ENCODE peak calls at places on chromosomes 3 and 15, in six cellular contexts. C, Z, W, J, P and A are unnamed samples.

GRCh38 chr3:114120211-114120610 is 58.6 kb downstream of the DRD3 start:
- DNase-seq in C (no peak), Z (no peak), W (no peak), J (no peak), P (no peak), A (no peak)

GRCh38 chr3:107681385-107681784 is 158.6 kb downstream of the BBX start:
- DNase-seq in C (no peak), Z (no peak), W (no peak), J (no peak), P (no peak), A (no peak)

GRCh38 chr3:183212565-183212964 is 40.5 kb upstream of the B3GNT5 start:
- DNase-seq in C (no peak), Z (peak), W (no peak), J (no peak), P (no peak), A (peak)

GRCh38 chr3:47356201-47356600 is 24.6 kb upstream of the PTPN23 start:
- DNase-seq in C (no peak), Z (no peak), W (no peak), J (no peak), P (no peak), A (no peak)

GRCh38 chr3:149020196-149020838 is 29.0 kb downstream of the GYG1 start:
- DNase-seq in C (no peak), Z (no peak), W (no peak), J (no peak), P (no peak), A (peak)

GRCh38 chr3:9396301-9396631 is 1.1 kb upstream of the SETD5 start:
- DNase-seq in C (peak), Z (peak), W (peak), J (no peak), P (peak), A (peak)

GRCh38 chr15:91865903-91866302 is 12.4 kb downstream of the SLCO3A1 start:
- DNase-seq in C (no peak), Z (no peak), W (no peak), J (no peak), P (no peak), A (no peak)

GRCh38 chr3:108305484-108306172 is 9.3 kb downstream of the HHLA2 start:
- DNase-seq in C (no peak), Z (no peak), W (no peak), J (no peak), P (no peak), A (no peak)

GRCh38 chr3:127524300-127524896 is 66.1 kb downstream of the TPRA1 start:
- DNase-seq in C (no peak), Z (no peak), W (no peak), J (no peak), P (no peak), A (no peak)

GRCh38 chr3:194298331-194299227 is 52.5 kb downstream of the CPN2 start:
- DNase-seq in C (no peak), Z (peak), W (no peak), J (no peak), P (no peak), A (no peak)

GRCh38 chr3:171967932-171968678 is 71.3 kb upstream of the FNDC3B start:
- DNase-seq in C (no peak), Z (no peak), W (no peak), J (no peak), P (no peak), A (peak)

GRCh38 chr15:60397772-60398445 is at the start of gene ANXA2:
- DNase-seq in C (peak), Z (peak), W (peak), J (no peak), P (no peak), A (peak)

GRCh38 chr15:73927003-73927475 is 777 bp downstream of the LOXL1 start:
- DNase-seq in C (no peak), Z (peak), W (peak), J (no peak), P (no peak), A (peak)

GRCh38 chr3:129676985-129677384 is 70.5 kb upstream of the PLXND1 start:
- DNase-seq in C (no peak), Z (no peak), W (no peak), J (no peak), P (no peak), A (no peak)

GRCh38 chr15:29070471-29071192 is 184.9 kb downstream of the APBA2 start:
- DNase-seq in C (no peak), Z (no peak), W (no peak), J (no peak), P (no peak), A (no peak)

GRCh38 chr15:93026359-93026758 is 62.7 kb downstream of the RGMA start:
- DNase-seq in C (no peak), Z (no peak), W (no peak), J (no peak), P (no peak), A (no peak)

GRCh38 chr3:46852839-46853355 is 10.3 kb downstream of the MYL3 start:
- DNase-seq in C (no peak), Z (no peak), W (no peak), J (no peak), P (no peak), A (no peak)

GRCh38 chr15:75454471-75455418 is 3.3 kb upstream of the SIN3A start:
- DNase-seq in C (no peak), Z (peak), W (peak), J (no peak), P (no peak), A (peak)

GRCh38 chr15:57865294-57865693 is 158.8 kb downstream of the POLR2M start:
- DNase-seq in C (peak), Z (peak), W (peak), J (no peak), P (no peak), A (no peak)

GRCh38 chr3:69255928-69256327 is 130.0 kb downstream of the FRMD4B start:
- DNase-seq in C (no peak), Z (no peak), W (no peak), J (peak), P (no peak), A (no peak)

GRCh38 chr15:38714309-38715072 is 149.9 kb upstream of the RASGRP1 start:
- DNase-seq in C (no peak), Z (no peak), W (no peak), J (no peak), P (no peak), A (peak)

GRCh38 chr15:69074011-69074842 is 59.7 kb downstream of the NOX5 start:
- DNase-seq in C (peak), Z (peak), W (no peak), J (peak), P (no peak), A (peak)

GRCh38 chr3:170868577-170869239 is 1.3 kb downstream of the RPL22L1 start:
- DNase-seq in C (no peak), Z (no peak), W (no peak), J (no peak), P (no peak), A (no peak)

GRCh38 chr3:45683417-45684326 is 5.5 kb upstream of the SACM1L start:
- DNase-seq in C (peak), Z (peak), W (peak), J (peak), P (no peak), A (no peak)

GRCh38 chr3:24740367-24740766 is 245.7 kb upstream of the THRB start:
- DNase-seq in C (no peak), Z (no peak), W (no peak), J (no peak), P (no peak), A (no peak)

GRCh38 chr15:99059010-99059981 is 45.6 kb upstream of the SYNM start:
- DNase-seq in C (peak), Z (peak), W (peak), J (peak), P (no peak), A (peak)

GRCh38 chr3:183924956-183925355 is 40.3 kb upstream of the PARL start:
- DNase-seq in C (peak), Z (no peak), W (no peak), J (no peak), P (no peak), A (no peak)

GRCh38 chr3:122681294-122682015 is 816 bp downstream of the PARP14 start:
- DNase-seq in C (no peak), Z (no peak), W (no peak), J (no peak), P (no peak), A (peak)

GRCh38 chr3:117661636-117662095 is 952.1 kb downstream of the TUSC7 start:
- DNase-seq in C (no peak), Z (no peak), W (no peak), J (no peak), P (no peak), A (no peak)

GRCh38 chr3:195068481-195069080 is 202.4 kb downstream of the XXYLT1 start:
- DNase-seq in C (no peak), Z (no peak), W (no peak), J (no peak), P (no peak), A (no peak)

GRCh38 chr3:183252108-183252782 is 808 bp upstream of the B3GNT5 start:
- DNase-seq in C (no peak), Z (no peak), W (no peak), J (no peak), P (no peak), A (no peak)

GRCh38 chr3:190619353-190619752 is 105.5 kb downstream of the IL1RAP start:
- DNase-seq in C (no peak), Z (no peak), W (no peak), J (no peak), P (no peak), A (no peak)

GRCh38 chr3:179967622-179968021 is 69.1 kb downstream of the PEX5L start:
- DNase-seq in C (no peak), Z (no peak), W (no peak), J (no peak), P (no peak), A (no peak)

GRCh38 chr3:148848410-148848809 is 16.7 kb upstream of the CPA3 start:
- DNase-seq in C (no peak), Z (no peak), W (no peak), J (no peak), P (no peak), A (no peak)

GRCh38 chr3:112984485-112984884 is 6.3 kb upstream of the GTPBP8 start:
- DNase-seq in C (no peak), Z (no peak), W (no peak), J (peak), P (no peak), A (peak)

GRCh38 chr3:14132120-14132519 is 7.3 kb downstream of the TMEM43 start:
- DNase-seq in C (no peak), Z (no peak), W (no peak), J (no peak), P (no peak), A (no peak)

GRCh38 chr3:53158700-53159414 is 2.2 kb upstream of the PRKCD start:
- DNase-seq in C (no peak), Z (peak), W (no peak), J (no peak), P (no peak), A (no peak)

DNA sequence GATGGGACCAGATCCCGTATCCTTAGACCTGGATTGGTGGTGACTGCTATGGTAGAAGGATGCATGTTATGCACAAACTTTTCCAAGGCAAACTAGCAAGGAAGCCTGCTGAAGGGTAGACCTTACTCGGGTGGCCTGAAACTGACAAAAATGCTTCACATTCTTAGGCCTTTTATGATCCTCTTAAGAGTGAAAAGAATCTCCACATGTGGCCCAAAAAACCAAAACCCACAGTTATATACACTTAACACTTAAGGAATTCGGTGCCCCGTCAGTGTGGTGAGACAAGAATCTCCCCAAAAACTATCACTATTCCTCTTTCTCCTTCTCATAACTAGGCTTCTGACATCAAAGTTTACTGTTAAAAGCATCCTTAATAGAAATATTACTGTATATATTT is 130.1 kb upstream of the SOX2 start:
- DNase-seq in C (no peak), Z (no peak), W (no peak), J (no peak), P (no peak), A (no peak)
- TF ChIP-seq MYC in C (no peak), Z (no peak), W (no peak), J (no peak), P (no peak), A (no peak)

GRCh38 chr3:151456065-151456464 is 4.8 kb downstream of the IGSF10 start:
- DNase-seq in C (no peak), Z (no peak), W (no peak), J (no peak), P (no peak), A (no peak)

GRCh38 chr3:151462278-151462779 is 1.5 kb upstream of the IGSF10 start:
- DNase-seq in C (no peak), Z (no peak), W (no peak), J (no peak), P (no peak), A (no peak)

GRCh38 chr3:151459360-151459759 is 1.5 kb downstream of the IGSF10 start:
- DNase-seq in C (no peak), Z (no peak), W (no peak), J (no peak), P (no peak), A (no peak)

GRCh38 chr3:151460240-151460639 is 621 bp downstream of the IGSF10 start:
- DNase-seq in C (no peak), Z (no peak), W (no peak), J (no peak), P (no peak), A (no peak)

GRCh38 chr3:151460774-151461450 is at the start of gene IGSF10:
- DNase-seq in C (peak), Z (no peak), W (peak), J (no peak), P (no peak), A (no peak)
- TF ChIP-seq CTCF in C (no peak), Z (no peak), W (no peak), J (no peak), P (no peak), A (no peak)

GRCh38 chr15:50939911-50940310 is 31.4 kb downstream of the AP4E1 start:
- DNase-seq in C (no peak), Z (no peak), W (no peak), J (peak), P (no peak), A (no peak)
- TF ChIP-seq MYC in C (no peak), Z (no peak), W (no peak), J (no peak), P (no peak), A (no peak)

GRCh38 chr3:64224826-64225606 is at the start of gene PRICKLE2:
- DNase-seq in C (peak), Z (no peak), W (no peak), J (no peak), P (peak), A (peak)

GRCh38 chr3:64229903-64230302 is 4.6 kb upstream of the PRICKLE2 start:
- DNase-seq in C (no peak), Z (no peak), W (no peak), J (no peak), P (no peak), A (no peak)

GRCh38 chr3:64222501-64222900 is 2.8 kb downstream of the PRICKLE2 start:
- DNase-seq in C (no peak), Z (no peak), W (no peak), J (no peak), P (no peak), A (peak)

GRCh38 chr3:64223809-64224570 is 1.3 kb downstream of the PRICKLE2 start:
- DNase-seq in C (peak), Z (no peak), W (no peak), J (no peak), P (no peak), A (peak)

GRCh38 chr3:64225695-64226499 is 631 bp upstream of the PRICKLE2 start:
- DNase-seq in C (no peak), Z (no peak), W (no peak), J (no peak), P (no peak), A (no peak)
- TF ChIP-seq CTCF in C (no peak), Z (no peak), W (no peak), J (no peak), P (no peak), A (no peak)